ENCODE peak calls at places on chromosomes 4 and X, in six cellular contexts. J is stimulated activated CD8-positive, alpha-beta memory T cell treated with anti-CD3 and anti-CD28 coated beads, Interleukin-7, amount 100 ng/mL, for 4 hours; D is epithelial cell of esophagus; U is sciatic nerve; X is neuronal stem cell; O is BJ. S is an unnamed sample.

GRCh38 chr4:187999406-187999932 is 3.9 kb downstream of the ZFP42 start:
- DNase-seq in O (no peak), X (no peak), D (peak; percentile 20), J (no peak), U (no peak), S (no peak)

GRCh38 chrX:13373027-13373806 is 53.4 kb upstream of the ATXN3L start:
- DNase-seq in J (no peak), U (no peak), D (peak; percentile 30), X (no peak), O (no peak), S (no peak)

GRCh38 chr4:6230827-6231662 is 30.7 kb upstream of the JAKMIP1 start:
- DNase-seq in X (no peak), J (no peak), D (no peak), O (no peak), U (peak; percentile 28), S (no peak)

GRCh38 chr4:98466868-98467599 is 191.4 kb downstream of the TSPAN5 start:
- DNase-seq in O (no peak), J (no peak), X (no peak), U (no peak), D (peak; percentile 58), S (no peak)

GRCh38 chrX:57211906-57212305 is 74.6 kb upstream of the FAAH2 start:
- DNase-seq in X (no peak), D (no peak), O (no peak), J (no peak), U (no peak), S (no peak)

GRCh38 chrX:150036181-150036580 is 97.9 kb upstream of the EOLA2 start:
- DNase-seq in U (no peak), O (no peak), J (no peak), X (no peak), D (peak; percentile 64), S (no peak)

GRCh38 chr4:13918110-13918509 is 290.6 kb upstream of the BOD1L1 start:
- DNase-seq in J (no peak), X (no peak), U (no peak), O (peak; percentile 96), D (peak; percentile 95), S (no peak)

GRCh38 chrX:47232803-47233332 is at the start of gene USP11:
- DNase-seq in J (peak; percentile 17), X (no peak), O (no peak), U (no peak), D (no peak), S (no peak)

GRCh38 chr4:187618701-187619278 is 376.8 kb upstream of the ZFP42 start:
- DNase-seq in D (peak; percentile 85), J (no peak), X (no peak), O (no peak), U (no peak), S (no peak)

GRCh38 chr4:108171541-108172230 is 3.0 kb upstream of the LEF1 start:
- DNase-seq in J (peak; percentile 57), D (no peak), U (peak; percentile 70), O (no peak), X (peak; percentile 40), S (no peak)

GRCh38 chr4:68344049-68344448 is 5.8 kb downstream of the YTHDC1 start:
- DNase-seq in U (no peak), O (no peak), J (no peak), D (no peak), X (no peak), S (no peak)

GRCh38 chr4:113810906-113811305 is 49.4 kb upstream of the CAMK2D start:
- DNase-seq in X (no peak), U (no peak), D (peak; percentile 16), O (no peak), J (no peak), S (no peak)

GRCh38 chrX:46957299-46957698 is 45.1 kb downstream of the JADE3 start:
- DNase-seq in X (no peak), O (no peak), U (no peak), J (no peak), D (no peak), S (no peak)

GRCh38 chr4:24560770-24561415 is 23.5 kb downstream of the DHX15 start:
- DNase-seq in X (no peak), D (no peak), U (no peak), J (no peak), O (no peak), S (no peak)

GRCh38 chr4:165502919-165503907 is 124.4 kb downstream of the CPE start:
- DNase-seq in U (no peak), D (peak; percentile 47), X (no peak), J (no peak), O (no peak), S (no peak)

GRCh38 chrX:24166078-24166477 is 16.5 kb downstream of the ZFX start:
- DNase-seq in D (no peak), J (no peak), O (no peak), U (no peak), X (no peak), S (no peak)

GRCh38 chrX:141220342-141221008 is 21.8 kb downstream of the SPANXC start:
- DNase-seq in O (peak; percentile 1), D (peak; percentile 66), U (no peak), J (no peak), X (no peak), S (no peak)

GRCh38 chr4:121253961-121254360 is 89.8 kb upstream of the TNIP3 start:
- DNase-seq in U (no peak), O (no peak), J (no peak), D (no peak), X (no peak), S (no peak)

GRCh38 chr4:61994036-61994435 is 793.9 kb downstream of the ADGRL3 start:
- DNase-seq in U (no peak), O (no peak), D (no peak), J (no peak), X (no peak), S (no peak)

GRCh38 chr4:140359571-140360427 is 13.6 kb upstream of the SCOC start:
- DNase-seq in J (peak; percentile 64), U (peak; percentile 84), O (no peak), D (peak; percentile 89), X (peak; percentile 83), S (no peak)

GRCh38 chr4:103032575-103032974 is 13.1 kb upstream of the SLC9B1 start:
- DNase-seq in J (no peak), U (no peak), D (peak; percentile 63), O (no peak), X (peak; percentile 9), S (peak; percentile 79)

GRCh38 chrX:153845842-153846241 is 15.5 kb upstream of the PDZD4 start:
- DNase-seq in U (no peak), D (peak; percentile 34), X (no peak), O (no peak), J (no peak), S (no peak)

GRCh38 chrX:22021721-22022120 is 10.4 kb upstream of the PHEX start:
- DNase-seq in J (no peak), X (no peak), U (no peak), D (no peak), O (no peak), S (no peak)

GRCh38 chrX:17414057-17414658 is 39.2 kb downstream of the NHS start:
- DNase-seq in X (no peak), O (no peak), U (no peak), J (no peak), D (peak; percentile 72), S (no peak)

GRCh38 chr4:19936471-19936870 is 315.2 kb upstream of the SLIT2 start:
- DNase-seq in X (no peak), O (peak; percentile 57), U (no peak), D (no peak), J (no peak), S (no peak)

GRCh38 chr4:130636486-130636885 is 1540.5 kb downstream of the C4orf33 start:
- DNase-seq in X (no peak), D (no peak), J (no peak), O (no peak), U (no peak), S (no peak)

GRCh38 chr4:86594559-86595425 is 677 bp downstream of the PTPN13 start:
- DNase-seq in O (peak; percentile 90), J (no peak), U (peak; percentile 63), D (peak; percentile 67), X (peak; percentile 46), S (no peak)

GRCh38 chrX:3520987-3521875 is 174.8 kb upstream of the MXRA5 start:
- DNase-seq in D (no peak), J (no peak), U (no peak), O (no peak), X (no peak), S (no peak)

GRCh38 chr4:141425124-141425523 is 204.4 kb downstream of the ZNF330 start:
- DNase-seq in U (no peak), J (no peak), D (peak; percentile 53), X (no peak), O (peak; percentile 48), S (no peak)

GRCh38 chrX:65707153-65707552 is 39.7 kb downstream of the MSN start:
- DNase-seq in D (no peak), J (no peak), X (no peak), U (no peak), O (no peak), S (no peak)

GRCh38 chr4:81314897-81315470 is 100.0 kb upstream of the PRKG2 start:
- DNase-seq in U (no peak), X (no peak), J (no peak), O (peak; percentile 2), D (peak; percentile 13), S (no peak)

GRCh38 chr4:87965501-87965975 is 10.0 kb upstream of the SPP1 start:
- DNase-seq in X (no peak), U (no peak), D (no peak), O (no peak), J (no peak), S (no peak)